ENCODE peak calls at places on chromosomes 1 and 21, in six cellular contexts. G is CD8-positive, alpha-beta T cell; U is AG09309; J is SJSA1; P is fibroblast of mammary gland; X is AG04450. V is an unnamed sample.

GRCh38 chr21:14114251-14114650 is 96.5 kb downstream of the LIPI start:
- DNase-seq in U (no peak), X (no peak), J (no peak), G (no peak), P (no peak), V (no peak)

GRCh38 chr1:55061000-55061705 is 21.8 kb downstream of the PCSK9 start:
- DNase-seq in G (no peak), X (no peak), J (no peak), U (no peak), P (no peak), V (no peak)

GRCh38 chr21:36860736-36861594 is 105.5 kb downstream of the HLCS start:
- DNase-seq in X (peak), G (no peak), U (peak), J (peak), P (no peak), V (no peak)

GRCh38 chr21:45132841-45133573 is 58.6 kb downstream of the ADARB1 start:
- DNase-seq in P (no peak), X (no peak), J (no peak), G (no peak), U (no peak), V (no peak)

GRCh38 chr1:113042336-113043143 is 30.5 kb upstream of the LRIG2 start:
- DNase-seq in G (no peak), P (peak), U (peak), X (peak), J (peak), V (peak)

GRCh38 chr1:219416598-219417238 is 196.2 kb downstream of the ZC3H11B start:
- DNase-seq in J (peak), P (peak), X (no peak), G (peak), U (no peak), V (no peak)

GRCh38 chr1:15492572-15492971 is 16.7 kb downstream of the CELA2B start:
- DNase-seq in J (no peak), P (no peak), X (no peak), G (no peak), U (no peak), V (no peak)

GRCh38 chr1:16396591-16396990 is 29.5 kb downstream of the SZRD1 start:
- DNase-seq in U (peak), P (peak), X (peak), J (no peak), G (no peak), V (peak)

GRCh38 chr21:33936221-33937038 is 20.8 kb upstream of the ATP5PO start:
- DNase-seq in U (no peak), G (peak), P (peak), J (no peak), X (no peak), V (no peak)

GRCh38 chr1:65995326-65995725 is 202.6 kb downstream of the PDE4B start:
- DNase-seq in U (no peak), J (no peak), X (no peak), P (no peak), G (no peak), V (no peak)

GRCh38 chr1:118927421-118927820 is 60.7 kb downstream of the TBX15 start:
- DNase-seq in G (no peak), J (no peak), P (no peak), U (no peak), X (no peak), V (no peak)

GRCh38 chr1:198245379-198245778 is 88.6 kb downstream of the NEK7 start:
- DNase-seq in G (no peak), P (no peak), J (no peak), U (no peak), X (no peak), V (no peak)

GRCh38 chr1:47621483-47621882 is 183.6 kb downstream of the FOXD2 start:
- DNase-seq in U (no peak), X (no peak), J (no peak), P (no peak), G (no peak), V (no peak)

GRCh38 chr1:32201011-32201855 is 838 bp downstream of the CCDC28B start:
- DNase-seq in P (peak), U (no peak), G (peak), J (peak), X (no peak), V (no peak)

GRCh38 chr21:34795152-34796141 is 126.7 kb downstream of the CLIC6 start:
- DNase-seq in J (peak), P (peak), G (no peak), X (no peak), U (peak), V (peak)

GRCh38 chr1:193234523-193234922 is 48.1 kb upstream of the B3GALT2 start:
- DNase-seq in P (no peak), J (no peak), X (no peak), U (no peak), G (no peak), V (no peak)

GRCh38 chr21:45517249-45518065 is 24.8 kb downstream of the SLC19A1 start:
- DNase-seq in X (no peak), J (no peak), G (no peak), P (peak), U (no peak), V (no peak)

GRCh38 chr1:240242601-240243144 is 151.0 kb downstream of the FMN2 start:
- DNase-seq in J (peak), U (peak), P (peak), X (peak), G (no peak), V (peak)

GRCh38 chr1:63115527-63115926 is 206.8 kb upstream of the FOXD3 start:
- DNase-seq in P (no peak), X (no peak), U (no peak), J (no peak), G (no peak), V (no peak)

GRCh38 chr21:32328595-32328994 is 29.9 kb downstream of the MRAP start:
- DNase-seq in G (no peak), J (no peak), X (no peak), P (peak), U (no peak), V (no peak)

GRCh38 chr1:180230416-180230790 is 339 bp downstream of the LHX4 start:
- DNase-seq in P (no peak), J (peak), G (no peak), X (no peak), U (no peak), V (no peak)

GRCh38 chr1:111234258-111234657 is 6.7 kb downstream of the CHI3L2 start:
- DNase-seq in X (no peak), G (no peak), J (no peak), P (peak), U (no peak), V (no peak)

GRCh38 chr1:37391181-37391949 is 83.0 kb upstream of the ZC3H12A start:
- DNase-seq in J (no peak), X (no peak), P (no peak), G (no peak), U (no peak), V (no peak)

GRCh38 chr1:21899972-21900371 is 37.1 kb downstream of the HSPG2 start:
- DNase-seq in P (no peak), J (peak), U (no peak), X (no peak), G (no peak), V (no peak)

GRCh38 chr1:230703679-230704385 is 10.1 kb downstream of the AGT start:
- DNase-seq in G (no peak), U (no peak), X (no peak), J (no peak), P (no peak), V (no peak)

GRCh38 chr1:27001570-27002360 is 8.3 kb downstream of the TRNP1 start:
- DNase-seq in P (peak), U (no peak), J (no peak), X (no peak), G (no peak), V (no peak)

GRCh38 chr1:12143631-12144155 is 23.1 kb upstream of the TNFRSF1B start:
- DNase-seq in G (no peak), X (peak), P (peak), U (peak), J (peak), V (peak)

GRCh38 chr1:162079023-162079422 is 9.5 kb downstream of the NOS1AP start:
- DNase-seq in X (no peak), P (no peak), G (no peak), U (no peak), J (no peak), V (no peak)

GRCh38 chr1:170732262-170732595 is 68.3 kb downstream of the PRRX1 start:
- DNase-seq in G (no peak), X (no peak), P (peak), U (peak), J (no peak), V (no peak)

GRCh38 chr1:197224160-197224559 is 43.9 kb upstream of the CRB1 start:
- DNase-seq in P (no peak), G (no peak), U (no peak), X (no peak), J (no peak), V (no peak)

GRCh38 chr1:8711873-8712412 is 105.5 kb downstream of the RERE start:
- DNase-seq in U (no peak), G (no peak), J (no peak), X (no peak), P (no peak), V (no peak)

GRCh38 chr1:212946872-212947271 is 3.5 kb upstream of the VASH2 start:
- DNase-seq in J (no peak), U (no peak), P (no peak), X (no peak), G (no peak), V (no peak)

GRCh38 chr21:17738171-17738953 is 80.8 kb downstream of the C21orf91 start:
- DNase-seq in G (no peak), X (no peak), U (no peak), J (no peak), P (no peak), V (no peak)

GRCh38 chr1:38992450-38993111 is 1.5 kb downstream of the AKIRIN1 start:
- DNase-seq in U (no peak), J (no peak), G (no peak), P (no peak), X (no peak), V (no peak)

GRCh38 chr1:220290163-220290761 is 18.0 kb upstream of the RAB3GAP2 start:
- DNase-seq in X (no peak), J (no peak), U (no peak), G (no peak), P (no peak), V (no peak)

GRCh38 chr1:117318011-117318410 is 49.2 kb upstream of the MAN1A2 start:
- DNase-seq in J (no peak), P (no peak), U (no peak), X (no peak), G (no peak), V (no peak)

GRCh38 chr1:94081566-94082344 is 39.2 kb downstream of the ABCA4 start:
- DNase-seq in U (peak), X (no peak), P (peak), G (no peak), J (peak), V (peak)

GRCh38 chr1:6809461-6809860 is 24.2 kb downstream of the CAMTA1 start:
- DNase-seq in G (no peak), P (no peak), U (no peak), J (no peak), X (no peak), V (no peak)

GRCh38 chr1:71080782-71081696 is at the start of gene ZRANB2:
- DNase-seq in G (peak), J (peak), U (peak), X (peak), P (peak), V (peak)

GRCh38 chr21:41918561-41919358 is 35.1 kb downstream of the C2CD2 start:
- DNase-seq in X (no peak), J (no peak), P (no peak), G (no peak), U (no peak), V (no peak)
- H3K4me3 ChIP-seq in X (no peak), J (no peak), P (no peak), G (no peak), U (no peak), V (no peak)

GRCh38 chr1:46053734-46054133 is 78.7 kb downstream of the PIK3R3 start:
- DNase-seq in G (no peak), U (no peak), X (no peak), J (no peak), P (no peak), V (no peak)
- H3K4me3 ChIP-seq in G (no peak), U (no peak), X (no peak), J (no peak), P (no peak), V (no peak)

GRCh38 chr1:40663324-40664166 is 1.9 kb downstream of the RIMS3 start:
- DNase-seq in X (no peak), G (no peak), J (no peak), P (no peak), U (no peak), V (no peak)
- H3K4me3 ChIP-seq in X (no peak), G (no peak), J (no peak), P (no peak), U (no peak), V (no peak)

DNA sequence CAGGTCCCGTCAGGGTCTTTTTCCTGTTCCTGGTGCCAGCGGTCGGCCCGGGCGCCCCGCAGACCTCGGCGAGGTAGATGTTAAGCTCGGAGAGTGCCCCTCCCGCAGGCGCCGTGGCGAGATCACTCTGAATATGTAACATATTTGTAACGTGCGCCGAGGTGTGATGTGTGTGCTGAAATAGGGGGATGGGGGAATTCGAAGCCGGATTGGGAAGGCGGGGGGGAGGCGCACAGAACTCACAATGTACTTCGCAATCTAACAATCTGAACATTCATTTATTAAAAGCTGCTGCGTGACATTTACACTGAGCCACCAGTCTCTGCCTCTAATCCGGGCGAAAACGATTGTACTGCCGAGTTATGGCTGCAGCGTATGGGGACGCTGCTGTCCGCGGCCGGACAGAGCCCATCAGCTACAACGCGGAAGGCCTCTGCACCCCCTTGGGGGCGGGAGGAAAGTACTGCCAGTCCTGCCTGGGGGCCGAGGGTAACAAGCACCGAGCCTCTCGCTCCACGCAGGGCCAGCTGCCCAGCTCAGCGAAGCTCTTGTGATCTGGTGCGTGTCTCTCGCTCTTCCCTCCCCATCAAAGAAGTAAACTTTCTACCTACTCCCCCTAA is 8.3 kb upstream of the BARHL2 start:
- DNase-seq in J (no peak), G (no peak), X (no peak), P (no peak), U (no peak), V (no peak)
- H3K4me3 ChIP-seq in J (no peak), G (peak), X (no peak), P (no peak), U (peak), V (peak)

GRCh38 chr1:17436380-17437174 is 2.9 kb downstream of the RCC2 start:
- DNase-seq in J (no peak), P (no peak), U (no peak), X (no peak), G (no peak), V (no peak)
- H3K4me3 ChIP-seq in J (peak), P (peak), U (peak), X (peak), G (peak), V (peak)

V was measured in skeletal muscle cell.